ENCODE peak calls at places on chromosomes 12 and 14, in five cellular contexts. C is MM.1S, T is fibroblast of mammary gland, D is left lung, Q is body of pancreas. W is an unnamed sample.

GRCh38 chr12:14774944-14775651 is 28.2 kb downstream of the WBP11 start:
- DNase-seq in C (no peak), Q (peak), T (peak), D (peak), W (no peak)

GRCh38 chr12:116806845-116807440 is 68.8 kb downstream of the RNFT2 start:
- DNase-seq in C (no peak), Q (no peak), D (no peak), T (no peak), W (no peak)

GRCh38 chr12:661720-662486 is 1.3 kb downstream of the NINJ2 start:
- DNase-seq in D (no peak), C (no peak), Q (no peak), T (no peak), W (no peak)

GRCh38 chr12:112381421-112381897 is 772 bp downstream of the HECTD4 start:
- DNase-seq in D (peak), C (peak), Q (peak), T (no peak), W (no peak)

GRCh38 chr12:21521541-21521940 is 4.6 kb upstream of the SPX start:
- DNase-seq in T (no peak), C (no peak), D (no peak), Q (no peak), W (no peak)

GRCh38 chr12:132329036-132329738 is at the start of gene GALNT9:
- DNase-seq in C (no peak), D (no peak), T (no peak), Q (no peak), W (no peak)

GRCh38 chr14:35369701-35370191 is 34.8 kb downstream of the NFKBIA start:
- DNase-seq in Q (no peak), T (peak), D (no peak), C (no peak), W (no peak)

GRCh38 chr12:27623645-27624044 is 72.6 kb upstream of the REP15 start:
- DNase-seq in T (peak), D (no peak), Q (no peak), C (no peak), W (no peak)

DNA sequence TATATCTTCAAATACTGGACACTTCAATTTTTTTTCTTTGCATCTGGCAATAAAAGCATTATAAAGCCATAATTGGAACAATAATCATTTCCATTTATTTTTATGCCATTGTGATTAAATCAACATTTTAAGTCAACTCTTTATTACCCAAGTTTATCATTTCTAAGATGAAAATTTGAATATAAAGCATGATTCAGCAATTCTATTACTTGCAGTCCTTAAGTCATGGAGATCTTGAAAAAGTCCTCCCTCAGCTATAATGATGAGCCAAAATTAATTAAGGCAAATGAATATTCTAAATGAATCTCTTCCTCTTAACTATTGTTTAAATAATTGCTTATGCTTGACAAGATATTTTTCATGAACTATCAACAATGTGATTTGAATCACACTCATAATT is 65.7 kb downstream of the LIN7A start:
- DNase-seq in T (no peak), D (no peak), Q (no peak), C (no peak), W (no peak)
- TF ChIP-seq CTCF in T (no peak), D (no peak), Q (no peak), C (no peak), W (no peak)

GRCh38 chr12:5921966-5922365 is 23.1 kb downstream of the ANO2 start:
- DNase-seq in T (no peak), Q (no peak), C (no peak), D (no peak), W (no peak)

GRCh38 chr12:5925646-5926045 is 19.4 kb downstream of the ANO2 start:
- DNase-seq in T (no peak), D (no peak), C (no peak), Q (no peak), W (no peak)

GRCh38 chr12:5922500-5922899 is 22.6 kb downstream of the ANO2 start:
- DNase-seq in Q (no peak), D (no peak), C (no peak), T (no peak), W (no peak)

GRCh38 chr12:5923043-5923605 is 21.9 kb downstream of the ANO2 start:
- DNase-seq in Q (no peak), D (no peak), C (no peak), T (no peak), W (no peak)

GRCh38 chr12:5927732-5928516 is 17.1 kb downstream of the ANO2 start:
- DNase-seq in Q (no peak), C (no peak), D (no peak), T (no peak), W (no peak)
- TF ChIP-seq CTCF in Q (no peak), C (no peak), D (no peak), T (no peak), W (no peak)

GRCh38 chr12:26514364-26514763 is 318.6 kb downstream of the ITPR2 start:
- DNase-seq in T (peak), D (no peak), Q (no peak), C (no peak), W (no peak)

GRCh38 chr12:26524862-26525465 is 308.0 kb downstream of the ITPR2 start:
- DNase-seq in T (peak), Q (peak), C (no peak), D (no peak), W (no peak)

GRCh38 chr12:26520869-26521268 is 312.1 kb downstream of the ITPR2 start:
- DNase-seq in C (no peak), D (no peak), Q (no peak), T (no peak), W (no peak)

GRCh38 chr12:26523708-26524150 is 309.3 kb downstream of the ITPR2 start:
- DNase-seq in D (peak), C (no peak), T (peak), Q (peak), W (no peak)

DNA sequence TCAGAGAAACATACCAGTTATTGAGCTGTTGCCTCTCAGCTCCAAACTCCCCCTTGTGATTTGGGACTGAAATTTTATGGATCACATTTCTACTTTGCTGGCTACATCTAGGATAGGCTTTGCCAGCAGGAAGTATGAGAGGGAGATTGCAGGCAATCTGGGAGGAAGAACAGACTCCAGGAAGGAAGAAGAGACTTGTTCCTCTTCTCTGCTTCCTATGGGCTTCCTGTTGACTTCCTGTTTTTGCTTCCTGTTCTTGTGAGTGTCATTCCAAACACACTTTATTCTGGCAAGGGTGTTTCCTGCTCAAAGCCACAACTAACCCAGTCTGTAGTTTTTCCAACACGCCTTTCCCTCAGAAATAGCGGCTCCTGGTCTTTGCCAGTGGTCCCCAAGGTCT is 312.8 kb downstream of the ITPR2 start:
- DNase-seq in Q (no peak), C (no peak), D (no peak), T (no peak), W (no peak)
- TF ChIP-seq CTCF in Q (no peak), C (no peak), D (no peak), T (no peak), W (no peak)

GRCh38 chr12:67892289-67892688 is 97.0 kb upstream of the IFNG-AS1 start:
- DNase-seq in Q (no peak), C (no peak), T (no peak), D (no peak), W (no peak)
- TF ChIP-seq CTCF in Q (no peak), C (no peak), T (no peak), D (no peak), W (no peak)

DNA sequence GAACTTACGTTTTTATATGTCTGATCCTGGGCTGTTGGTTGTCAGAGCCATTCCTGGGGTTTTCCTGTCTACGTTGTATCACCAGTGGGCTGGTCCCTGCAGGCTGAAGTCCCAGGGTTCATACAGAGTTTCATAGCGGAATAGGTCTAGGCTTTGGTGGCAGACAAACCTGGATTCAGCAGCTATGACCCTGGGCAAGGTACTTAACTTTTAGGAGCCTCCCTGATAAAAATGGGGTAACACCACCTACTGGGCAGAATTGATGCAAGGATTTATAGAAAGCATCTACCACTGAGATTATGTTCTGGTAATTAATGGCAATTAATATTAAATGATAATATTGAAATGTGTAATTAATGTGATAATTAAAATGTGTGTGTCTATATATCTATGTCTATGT is 141.2 kb downstream of the SYNE2 start:
- DNase-seq in T (peak), Q (no peak), C (no peak), D (no peak), W (no peak)
- TF ChIP-seq CTCF in T (peak), Q (no peak), C (peak), D (no peak), W (no peak)